ENCODE peak calls at places on chromosomes 4 and X, in five cellular contexts. One of them, this sample, is unnamed. For H3K4me1, the result is how much of the 10 kb centered on the place peaks cover.

GRCh38 chr4:74671074-74671698 is 123.1 kb downstream of the BTC start:
- DNase-seq in lung: peak
- DNase-seq in heart left ventricle: no peak
- DNase-seq in Peyer's patch: no peak
- DNase-seq in pancreas: no peak
- DNase-seq in this sample: no peak

GRCh38 chr4:76212851-76213414 is 691 bp downstream of the SCARB2 start:
- DNase-seq in heart left ventricle: no peak
- DNase-seq in lung: no peak
- DNase-seq in Peyer's patch: peak
- DNase-seq in pancreas: no peak
- DNase-seq in this sample: no peak

GRCh38 chrX:6149231-6149870 is 79.3 kb downstream of the NLGN4X start:
- DNase-seq in Peyer's patch: no peak
- DNase-seq in heart left ventricle: no peak
- DNase-seq in pancreas: no peak
- DNase-seq in lung: no peak
- DNase-seq in this sample: no peak

GRCh38 chrX:102745513-102746133 is 25.1 kb downstream of the GPRASP3 start:
- DNase-seq in Peyer's patch: no peak
- DNase-seq in heart left ventricle: peak
- DNase-seq in pancreas: peak
- DNase-seq in lung: no peak
- DNase-seq in this sample: peak

GRCh38 chrX:13253223-13253622 is 66.6 kb downstream of the ATXN3L start:
- DNase-seq in heart left ventricle: no peak
- DNase-seq in Peyer's patch: no peak
- DNase-seq in pancreas: no peak
- DNase-seq in lung: no peak
- DNase-seq in this sample: no peak

GRCh38 chr4:8200302-8200975 is 1.3 kb downstream of the SH3TC1 start:
- DNase-seq in lung: peak
- DNase-seq in Peyer's patch: peak
- DNase-seq in heart left ventricle: peak
- DNase-seq in pancreas: peak
- DNase-seq in this sample: peak

GRCh38 chrX:68930576-68931317 is 101.9 kb downstream of the EFNB1 start:
- DNase-seq in pancreas: no peak
- DNase-seq in Peyer's patch: no peak
- DNase-seq in lung: no peak
- DNase-seq in heart left ventricle: no peak
- DNase-seq in this sample: no peak

GRCh38 chr4:183182873-183183725 is 84.0 kb downstream of the WWC2 start:
- DNase-seq in lung: peak
- DNase-seq in heart left ventricle: no peak
- DNase-seq in pancreas: no peak
- DNase-seq in Peyer's patch: no peak
- DNase-seq in this sample: no peak

GRCh38 chrX:153537526-153538295 is 20.3 kb downstream of the ATP2B3 start:
- DNase-seq in lung: no peak
- DNase-seq in pancreas: peak
- DNase-seq in Peyer's patch: no peak
- DNase-seq in heart left ventricle: no peak
- DNase-seq in this sample: no peak

DNA sequence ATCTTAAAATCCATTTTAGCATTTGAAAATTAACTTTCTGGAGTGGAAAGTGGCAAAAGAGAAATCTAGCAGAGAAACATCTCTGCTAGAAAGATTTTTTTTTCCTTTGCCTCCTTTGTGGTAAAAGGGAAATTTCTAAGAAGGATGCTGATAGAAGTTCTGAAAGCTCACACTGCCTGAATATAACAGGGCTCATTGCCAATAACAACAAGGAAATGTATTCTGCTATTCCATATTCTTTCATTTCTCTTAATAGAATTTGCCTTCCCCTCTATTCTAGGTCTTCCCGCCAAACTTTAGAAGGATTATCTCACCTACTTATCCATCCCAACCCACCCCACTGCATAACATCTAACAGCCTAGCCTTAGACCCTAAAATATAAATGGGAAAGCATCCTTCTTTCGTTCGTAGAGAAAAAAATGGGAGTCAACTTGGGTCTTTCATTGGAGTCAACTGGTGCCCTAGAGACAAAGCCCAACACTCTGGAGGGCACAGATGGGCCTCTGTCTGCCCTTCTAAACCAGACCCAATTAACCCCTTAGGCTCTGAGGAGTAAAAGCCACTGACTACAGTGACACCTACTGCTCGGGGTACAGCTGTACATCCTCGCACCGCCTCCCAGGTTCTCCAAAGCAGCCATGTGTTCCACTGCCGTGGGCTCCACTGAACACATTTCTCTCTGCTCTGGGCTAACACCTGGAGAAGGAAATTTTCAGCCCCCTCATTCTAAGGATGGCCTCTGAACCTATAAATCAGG is 103.9 kb downstream of the MAML3 start:
- DNase-seq in Peyer's patch: no peak
- DNase-seq in lung: no peak
- DNase-seq in pancreas: no peak
- DNase-seq in heart left ventricle: no peak
- DNase-seq in this sample: no peak
- H3K4me1 ChIP-seq in Peyer's patch: under half
- H3K4me1 ChIP-seq in lung: under half
- H3K4me1 ChIP-seq in pancreas: under half
- H3K4me1 ChIP-seq in heart left ventricle: under half
- H3K4me1 ChIP-seq in this sample: under half

GRCh38 chr4:23333946-23334878 is 555.6 kb downstream of the PPARGC1A start:
- DNase-seq in Peyer's patch: no peak
- DNase-seq in heart left ventricle: no peak
- DNase-seq in lung: peak
- DNase-seq in pancreas: no peak
- DNase-seq in this sample: no peak

GRCh38 chr4:23332266-23332665 is 557.6 kb downstream of the PPARGC1A start:
- DNase-seq in lung: no peak
- DNase-seq in heart left ventricle: no peak
- DNase-seq in Peyer's patch: no peak
- DNase-seq in pancreas: no peak
- DNase-seq in this sample: no peak

GRCh38 chr4:23333556-23333945 is 556.3 kb downstream of the PPARGC1A start:
- DNase-seq in heart left ventricle: no peak
- DNase-seq in lung: no peak
- DNase-seq in pancreas: no peak
- DNase-seq in Peyer's patch: no peak
- DNase-seq in this sample: no peak

DNA sequence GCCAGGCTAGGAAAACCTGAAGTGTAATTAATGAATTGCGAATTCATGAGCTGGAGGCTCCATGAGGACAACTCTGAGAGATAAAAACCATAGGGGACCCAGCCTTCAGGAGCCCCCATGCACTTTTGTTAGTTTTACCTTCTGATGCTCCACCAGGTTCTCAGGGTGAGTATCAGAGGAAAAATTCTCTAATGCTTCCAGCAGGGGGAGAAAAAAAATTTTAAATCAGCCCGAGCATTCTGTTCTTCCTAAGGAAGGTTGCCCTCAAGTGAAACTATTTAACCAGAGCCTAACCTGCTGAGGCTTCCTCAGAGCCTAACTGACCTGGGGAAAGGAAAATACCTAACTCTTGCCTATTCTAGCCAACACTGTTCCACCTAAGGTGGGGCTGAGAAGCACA is 552.6 kb downstream of the PPARGC1A start:
- DNase-seq in Peyer's patch: no peak
- DNase-seq in pancreas: no peak
- DNase-seq in heart left ventricle: no peak
- DNase-seq in lung: no peak
- DNase-seq in this sample: no peak
- TF ChIP-seq CTCF in Peyer's patch: no peak
- TF ChIP-seq CTCF in pancreas: no peak
- TF ChIP-seq CTCF in heart left ventricle: peak
- TF ChIP-seq CTCF in lung: no peak
- TF ChIP-seq CTCF in this sample: peak

GRCh38 chrX:118455013-118455412 is 40.6 kb upstream of the DOCK11 start:
- DNase-seq in Peyer's patch: no peak
- DNase-seq in heart left ventricle: no peak
- DNase-seq in lung: no peak
- DNase-seq in pancreas: no peak
- DNase-seq in this sample: no peak
- H3K4me1 ChIP-seq in Peyer's patch: under half
- H3K4me1 ChIP-seq in heart left ventricle: under half
- H3K4me1 ChIP-seq in lung: under half
- H3K4me1 ChIP-seq in pancreas: under half
- H3K4me1 ChIP-seq in this sample: under half

DNA sequence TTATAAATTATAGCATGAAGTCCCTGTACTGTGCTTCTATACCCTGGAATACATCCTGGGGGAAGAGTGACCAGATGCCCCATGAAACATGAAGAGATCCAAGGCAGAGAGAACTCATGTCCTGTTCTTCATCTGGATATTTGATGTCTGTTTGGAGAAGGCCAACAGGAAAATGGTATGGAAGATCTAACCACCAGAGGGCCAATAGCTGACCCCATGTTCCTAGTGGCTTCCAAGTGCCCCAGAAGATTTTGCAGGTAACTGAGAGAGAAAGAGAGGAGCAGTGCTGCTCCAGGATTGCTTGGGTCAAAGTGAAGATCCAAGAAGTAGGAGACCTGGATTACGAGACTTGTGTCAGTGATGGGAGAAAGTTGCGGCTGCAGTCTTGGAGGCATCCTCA is 90.2 kb upstream of the TSPAN5 start:
- DNase-seq in pancreas: no peak
- DNase-seq in lung: no peak
- DNase-seq in heart left ventricle: no peak
- DNase-seq in Peyer's patch: no peak
- DNase-seq in this sample: no peak
- TF ChIP-seq CTCF in pancreas: no peak
- TF ChIP-seq CTCF in lung: no peak
- TF ChIP-seq CTCF in heart left ventricle: no peak
- TF ChIP-seq CTCF in Peyer's patch: no peak
- TF ChIP-seq CTCF in this sample: no peak